ENCODE peak calls at places on chromosomes 2 and 18, in ten cellular contexts. F is AG04449, U is lung, K is GM12864, W is cardiac fibroblast, A is left ventricle myocardium inferior, B is neural progenitor cell, X is MM.1S, I is HepG2, Z is GM12865. S is an unnamed sample.

GRCh38 chr2:38013158-38013752 is 62.7 kb downstream of the CYP1B1 start:
- DNase-seq in F (no peak), I (no peak), W (no peak), A (no peak), U (no peak), B (no peak), X (no peak), K (no peak), Z (no peak), S (peak)

GRCh38 chr2:54482725-54483124 is 26.6 kb downstream of the SPTBN1 start:
- DNase-seq in U (no peak), K (no peak), B (peak), F (peak), A (no peak), W (peak), Z (no peak), X (no peak), I (peak), S (peak)

GRCh38 chr2:73762571-73762970 is 17.3 kb downstream of the DUSP11 start:
- DNase-seq in Z (no peak), X (no peak), U (no peak), K (no peak), I (no peak), W (no peak), B (no peak), F (no peak), A (no peak), S (no peak)

GRCh38 chr18:74351354-74351753 is 35.7 kb downstream of the C18orf63 start:
- DNase-seq in W (peak), U (no peak), Z (peak), X (peak), A (no peak), I (no peak), K (no peak), F (no peak), B (no peak), S (peak)

GRCh38 chr2:228841877-228842276 is 429.2 kb downstream of the PID1 start:
- DNase-seq in X (no peak), A (no peak), B (no peak), Z (no peak), W (peak), F (no peak), U (no peak), I (no peak), K (no peak), S (peak)

GRCh38 chr2:168633200-168633599 is 169.2 kb upstream of the NOSTRIN start:
- DNase-seq in Z (no peak), U (no peak), W (peak), K (no peak), A (no peak), I (no peak), X (no peak), F (no peak), B (no peak), S (peak)

GRCh38 chr2:179824961-179825360 is 36.5 kb downstream of the ZNF385B start:
- DNase-seq in K (no peak), U (no peak), Z (no peak), B (peak), X (no peak), W (no peak), I (no peak), A (no peak), F (no peak), S (no peak)

GRCh38 chr2:241702155-241702404 is 241 bp downstream of the ING5 start:
- DNase-seq in U (no peak), W (peak), B (no peak), K (no peak), A (no peak), I (no peak), X (no peak), Z (peak), F (no peak), S (peak)

GRCh38 chr18:49616618-49617328 is 54.9 kb downstream of the LIPG start:
- DNase-seq in K (no peak), I (no peak), W (no peak), X (no peak), B (no peak), F (no peak), A (no peak), Z (peak), U (no peak), S (no peak)

GRCh38 chr18:62751341-62751821 is 36.0 kb downstream of the PHLPP1 start:
- DNase-seq in W (peak), B (peak), A (no peak), I (no peak), U (no peak), F (no peak), X (no peak), Z (peak), K (no peak), S (peak)

GRCh38 chr2:96409543-96410184 is 74.1 kb downstream of the NCAPH start:
- DNase-seq in Z (no peak), B (peak), X (no peak), K (no peak), F (no peak), A (peak), I (no peak), W (peak), U (no peak), S (peak)

GRCh38 chr2:111666160-111666559 is 217.8 kb downstream of the ANAPC1 start:
- DNase-seq in Z (no peak), W (no peak), B (no peak), U (no peak), X (no peak), F (no peak), K (no peak), I (no peak), A (no peak), S (no peak)

GRCh38 chr2:25098558-25099486 is 56.9 kb downstream of the EFR3B start:
- DNase-seq in W (peak), A (no peak), B (no peak), X (no peak), K (no peak), U (no peak), Z (no peak), I (no peak), F (no peak), S (peak)

GRCh38 chr2:237968048-237968862 is 1.4 kb downstream of the UBE2F start:
- DNase-seq in Z (peak), B (no peak), I (peak), K (peak), W (peak), U (no peak), F (peak), A (no peak), X (peak), S (peak)

GRCh38 chr2:109637749-109638570 is 23.8 kb downstream of the SOWAHC start:
- DNase-seq in K (peak), I (peak), Z (peak), A (no peak), F (no peak), B (no peak), W (peak), U (no peak), X (peak), S (peak)

GRCh38 chr18:34976899-34977786 is 64.1 kb upstream of the MAPRE2 start:
- DNase-seq in W (peak), K (peak), A (peak), F (no peak), I (peak), B (peak), X (peak), U (peak), Z (peak), S (peak)

GRCh38 chr2:10493636-10494281 is 45.6 kb upstream of the ODC1 start:
- DNase-seq in K (peak), A (no peak), I (peak), B (no peak), U (peak), Z (peak), F (no peak), X (peak), W (peak), S (peak)

GRCh38 chr2:48249093-48249492 is 280.9 kb upstream of the STON1 start:
- DNase-seq in U (no peak), A (no peak), I (no peak), F (peak), B (no peak), X (no peak), Z (no peak), K (no peak), W (peak), S (peak)

GRCh38 chr2:30897539-30897938 is 90.3 kb upstream of the CAPN13 start:
- DNase-seq in X (no peak), Z (no peak), U (peak), F (no peak), I (no peak), W (no peak), K (no peak), B (no peak), A (no peak), S (no peak)

GRCh38 chr18:76494541-76495403 is at the start of gene ZNF516:
- DNase-seq in B (peak), Z (peak), K (no peak), W (peak), F (no peak), A (peak), X (no peak), I (peak), U (no peak), S (peak)

GRCh38 chr2:157504623-157505022 is 60.7 kb upstream of the CYTIP start:
- DNase-seq in I (no peak), Z (no peak), B (no peak), F (no peak), X (no peak), U (no peak), W (no peak), A (no peak), K (no peak), S (no peak)

GRCh38 chr2:230846360-230846759 is 18.4 kb upstream of the ITM2C start:
- DNase-seq in X (no peak), B (no peak), W (no peak), U (no peak), I (no peak), A (no peak), K (no peak), F (no peak), Z (no peak), S (no peak)

GRCh38 chr2:230849633-230850357 is 14.9 kb upstream of the ITM2C start:
- DNase-seq in W (peak), I (peak), X (peak), A (peak), B (peak), F (no peak), K (no peak), Z (peak), U (peak), S (peak)

GRCh38 chr2:230847883-230848388 is 16.8 kb upstream of the ITM2C start:
- DNase-seq in F (peak), B (peak), A (peak), K (peak), U (peak), W (peak), Z (peak), X (peak), I (peak), S (peak)

GRCh38 chr2:230852113-230852512 is 12.6 kb upstream of the ITM2C start:
- DNase-seq in F (no peak), W (no peak), K (no peak), Z (no peak), I (no peak), B (no peak), A (no peak), X (no peak), U (no peak), S (no peak)

GRCh38 chr2:230850358-230850658 is 14.4 kb upstream of the ITM2C start:
- DNase-seq in U (no peak), A (no peak), X (no peak), B (no peak), Z (no peak), W (no peak), K (no peak), I (no peak), F (no peak), S (no peak)
- TF ChIP-seq CTCF in U (no peak), A (peak), X (no peak), B (no peak), Z (no peak), W (no peak), K (no peak), I (no peak), F (no peak), S (no peak)

GRCh38 chr2:20664071-20664390 is 2.9 kb upstream of the GDF7 start:
- DNase-seq in X (no peak), Z (no peak), W (no peak), K (no peak), U (no peak), F (no peak), B (no peak), I (no peak), A (no peak), S (no peak)

GRCh38 chr2:20666364-20667150 is at the start of gene GDF7:
- DNase-seq in F (no peak), Z (no peak), K (no peak), U (no peak), W (no peak), A (no peak), B (peak), I (peak), X (no peak), S (no peak)

GRCh38 chr2:20666114-20666363 is 905 bp upstream of the GDF7 start:
- DNase-seq in U (no peak), X (no peak), W (no peak), F (no peak), I (no peak), Z (no peak), K (no peak), B (no peak), A (no peak), S (no peak)

GRCh38 chr2:20664431-20665260 is 2.3 kb upstream of the GDF7 start:
- DNase-seq in W (no peak), I (peak), A (no peak), U (no peak), Z (no peak), F (no peak), K (no peak), B (no peak), X (no peak), S (no peak)

GRCh38 chr2:20665261-20666113 is 1.5 kb upstream of the GDF7 start:
- DNase-seq in F (no peak), U (no peak), K (no peak), X (no peak), A (no peak), W (no peak), B (peak), Z (no peak), I (no peak), S (no peak)
- H3K4me3 ChIP-seq in F (no peak), U (no peak), K (peak), X (peak), A (peak), W (peak), B (peak), Z (no peak), I (peak), S (no peak)

GRCh38 chr2:195672674-195673073 is 15.6 kb downstream of the SLC39A10 start:
- DNase-seq in Z (no peak), X (no peak), F (no peak), K (no peak), A (no peak), U (no peak), W (no peak), I (no peak), B (no peak), S (no peak)
- TF ChIP-seq CTCF in Z (peak), X (peak), F (no peak), K (peak), A (no peak), U (no peak), W (no peak), I (no peak), B (peak), S (no peak)

GRCh38 chr2:41941831-41942230 is 106.0 kb upstream of the PKDCC start:
- DNase-seq in B (no peak), I (no peak), W (peak), A (no peak), X (no peak), F (no peak), Z (no peak), K (no peak), U (no peak), S (peak)
- H3K4me3 ChIP-seq in B (no peak), I (no peak), W (no peak), A (no peak), X (no peak), F (no peak), Z (no peak), K (no peak), U (no peak), S (no peak)

GRCh38 chr18:22981274-22982133 is 48.4 kb downstream of the RBBP8 start:
- DNase-seq in F (no peak), X (no peak), B (no peak), U (no peak), Z (no peak), A (no peak), I (no peak), W (no peak), K (no peak), S (no peak)

GRCh38 chr18:22987547-22988182 is 54.5 kb downstream of the RBBP8 start:
- DNase-seq in B (no peak), A (no peak), Z (no peak), X (no peak), W (no peak), K (no peak), U (no peak), F (no peak), I (no peak), S (no peak)

GRCh38 chr18:22983175-22983574 is 50.0 kb downstream of the RBBP8 start:
- DNase-seq in Z (peak), I (peak), A (no peak), U (no peak), X (peak), K (no peak), B (peak), F (no peak), W (peak), S (peak)

GRCh38 chr18:22988208-22988607 is 55.1 kb downstream of the RBBP8 start:
- DNase-seq in W (no peak), F (no peak), I (no peak), K (no peak), A (no peak), X (peak), U (no peak), Z (peak), B (no peak), S (no peak)

DNA sequence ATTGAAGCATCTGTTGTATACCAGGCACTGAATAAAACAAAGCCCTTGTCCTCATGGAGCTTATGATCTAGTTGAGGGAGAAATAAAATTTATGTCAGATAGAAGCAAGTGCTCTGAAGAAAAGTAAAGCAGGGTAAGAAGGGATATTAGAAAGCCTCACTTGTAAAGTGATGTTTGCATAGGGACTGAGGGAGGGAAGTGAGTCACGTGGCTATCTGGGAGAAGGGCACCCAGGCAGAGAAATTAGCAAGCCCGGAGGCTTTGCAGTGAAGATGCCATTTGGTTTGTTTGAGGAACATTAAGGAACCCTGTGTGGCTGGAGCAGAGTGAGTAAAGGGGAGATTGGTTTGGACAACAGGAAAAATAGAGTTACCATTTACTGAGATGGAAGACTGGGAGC is 52.1 kb downstream of the RBBP8 start:
- DNase-seq in X (no peak), W (no peak), Z (no peak), A (no peak), K (no peak), B (no peak), I (no peak), F (no peak), U (no peak), S (no peak)
- TF ChIP-seq CTCF in X (no peak), W (no peak), Z (no peak), A (no peak), K (no peak), B (no peak), I (no peak), F (no peak), U (no peak), S (no peak)

GRCh38 chr2:98827625-98828368 is 96.9 kb upstream of the MGAT4A start:
- DNase-seq in X (no peak), B (no peak), W (no peak), F (no peak), I (no peak), A (no peak), K (no peak), Z (no peak), U (no peak), S (no peak)
- H3K4me3 ChIP-seq in X (no peak), B (no peak), W (no peak), F (no peak), I (no peak), A (no peak), K (no peak), Z (no peak), U (no peak), S (no peak)

GRCh38 chr2:68107475-68107874 is 44.7 kb upstream of the C1D start:
- DNase-seq in I (no peak), W (no peak), A (no peak), U (no peak), F (no peak), K (no peak), X (no peak), Z (no peak), B (no peak), S (no peak)
- TF ChIP-seq CTCF in I (no peak), W (no peak), A (no peak), U (no peak), F (no peak), K (no peak), X (no peak), Z (no peak), B (no peak), S (no peak)

DNA sequence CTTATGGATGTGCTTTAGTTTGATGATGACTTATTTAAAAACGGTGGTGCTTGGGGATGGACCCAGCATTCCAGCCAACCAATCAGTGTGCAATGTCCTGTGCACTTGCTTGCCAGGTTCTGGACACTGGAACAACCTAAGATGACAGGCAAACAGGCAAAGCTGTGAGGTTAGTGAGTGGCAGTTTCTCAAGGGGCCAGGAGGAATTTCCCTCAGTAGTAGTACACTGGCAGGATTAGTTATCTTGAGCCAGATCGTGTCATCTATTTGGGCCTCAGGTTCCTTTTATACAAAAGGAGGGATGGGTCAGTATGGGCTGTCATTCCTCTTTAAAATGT is 26.6 kb downstream of the MAP4K4 start:
- DNase-seq in F (no peak), Z (no peak), B (no peak), U (no peak), A (no peak), W (no peak), I (no peak), K (no peak), X (no peak), S (no peak)
- H3K4me3 ChIP-seq in F (no peak), Z (no peak), B (no peak), U (no peak), A (no peak), W (no peak), I (no peak), K (no peak), X (no peak), S (no peak)